ENCODE peak calls at places on chromosome 4, in four cellular contexts. M is A549, X is K562, T is HepG2. Q is an unnamed sample.

GRCh38 chr4:11429646-11430045 is 952 bp upstream of the HS3ST1 start:
- DNase-seq in T (no peak), M (no peak), X (no peak), Q (no peak)

GRCh38 chr4:128225148-128225547 is 62.5 kb downstream of the PGRMC2 start:
- DNase-seq in M (no peak), X (no peak), T (no peak), Q (no peak)

GRCh38 chr4:142696334-142697122 is 149.6 kb downstream of the INPP4B start:
- DNase-seq in M (no peak), T (no peak), X (no peak), Q (no peak)

GRCh38 chr4:184287697-184288255 is 70.1 kb upstream of the ENPP6 start:
- DNase-seq in X (no peak), T (peak), M (no peak), Q (no peak)

GRCh38 chr4:153220709-153221367 is 16.6 kb downstream of the TRIM2 start:
- DNase-seq in X (no peak), M (no peak), T (no peak), Q (no peak)

GRCh38 chr4:186605261-186605865 is 50.0 kb upstream of the MTNR1A start:
- DNase-seq in T (no peak), M (no peak), X (no peak), Q (no peak)

GRCh38 chr4:38058186-38058585 is 98.0 kb downstream of the PTTG2 start:
- DNase-seq in X (no peak), T (no peak), M (no peak), Q (no peak)

GRCh38 chr4:10926025-10926424 is 241.5 kb upstream of the CLNK start:
- DNase-seq in T (no peak), X (no peak), M (no peak), Q (no peak)

GRCh38 chr4:182828678-182829025 is 88.5 kb downstream of the DCTD start:
- DNase-seq in X (no peak), T (no peak), M (no peak), Q (no peak)

GRCh38 chr4:127410201-127410600 is 222.6 kb upstream of the INTU start:
- DNase-seq in M (no peak), T (no peak), X (no peak), Q (no peak)

GRCh38 chr4:60002603-60003325 is 1197.4 kb upstream of the ADGRL3 start:
- DNase-seq in M (no peak), X (no peak), T (no peak), Q (no peak)

GRCh38 chr4:119010909-119011606 is 122.4 kb downstream of the SYNPO2 start:
- DNase-seq in T (no peak), X (no peak), M (no peak), Q (no peak)

GRCh38 chr4:71266090-71266794 is 72.6 kb upstream of the SLC4A4 start:
- DNase-seq in T (no peak), X (no peak), M (no peak), Q (peak)

GRCh38 chr4:185787926-185788679 is 23.9 kb downstream of the SORBS2 start:
- DNase-seq in M (no peak), X (no peak), T (no peak), Q (no peak)

GRCh38 chr4:74932832-74933561 is at the start of gene PARM1:
- DNase-seq in T (peak), M (peak), X (peak), Q (no peak)

GRCh38 chr4:137226900-137227299 is 305.4 kb downstream of the PCDH18 start:
- DNase-seq in T (no peak), M (peak), X (no peak), Q (no peak)

GRCh38 chr4:8291036-8291682 is 21.6 kb downstream of the HTRA3 start:
- DNase-seq in X (no peak), T (no peak), M (no peak), Q (no peak)

GRCh38 chr4:156950090-156950489 is 21.5 kb downstream of the PDGFC start:
- DNase-seq in X (no peak), T (no peak), M (no peak), Q (no peak)

GRCh38 chr4:83561381-83561780 is 25.5 kb downstream of the GPAT3 start:
- DNase-seq in M (peak), T (peak), X (no peak), Q (no peak)

GRCh38 chr4:67327245-67327860 is 217.9 kb downstream of the CENPC start:
- DNase-seq in X (peak), M (peak), T (peak), Q (peak)

GRCh38 chr4:120856294-120856693 is 66.2 kb downstream of the PRDM5 start:
- DNase-seq in M (no peak), X (no peak), T (no peak), Q (no peak)

DNA sequence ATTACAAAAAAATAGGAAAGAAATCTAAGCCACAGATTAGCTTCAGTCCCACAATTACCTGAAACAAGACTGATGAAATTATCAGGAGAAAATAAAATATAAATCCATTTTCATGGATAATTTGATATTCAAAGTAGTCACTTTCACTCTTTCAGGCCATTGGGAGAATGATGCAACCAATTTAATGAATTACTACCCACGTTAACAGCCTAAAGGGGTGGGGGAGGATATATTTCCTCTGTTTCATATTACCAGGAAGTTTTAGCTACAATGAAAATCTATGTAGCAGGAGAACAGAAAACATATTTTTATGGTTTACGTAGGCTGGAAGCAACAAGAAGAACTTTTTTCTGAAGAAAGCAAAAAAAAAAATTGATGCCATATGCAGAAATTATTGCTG is 101.0 kb downstream of the CXXC4 start:
- DNase-seq in T (no peak), M (no peak), X (no peak), Q (no peak)
- TF ChIP-seq SMC3 in T (no peak), M (no peak), X (no peak), Q (no peak)

GRCh38 chr4:159232465-159233106 is 129.7 kb downstream of the RAPGEF2 start:
- DNase-seq in T (no peak), M (no peak), X (no peak), Q (peak)

GRCh38 chr4:159229164-159229563 is 126.3 kb downstream of the RAPGEF2 start:
- DNase-seq in T (peak), X (no peak), M (peak), Q (no peak)

GRCh38 chr4:159224412-159224811 is 121.5 kb downstream of the RAPGEF2 start:
- DNase-seq in X (no peak), T (peak), M (no peak), Q (no peak)

GRCh38 chr4:159227378-159227777 is 124.5 kb downstream of the RAPGEF2 start:
- DNase-seq in X (no peak), M (no peak), T (no peak), Q (no peak)

DNA sequence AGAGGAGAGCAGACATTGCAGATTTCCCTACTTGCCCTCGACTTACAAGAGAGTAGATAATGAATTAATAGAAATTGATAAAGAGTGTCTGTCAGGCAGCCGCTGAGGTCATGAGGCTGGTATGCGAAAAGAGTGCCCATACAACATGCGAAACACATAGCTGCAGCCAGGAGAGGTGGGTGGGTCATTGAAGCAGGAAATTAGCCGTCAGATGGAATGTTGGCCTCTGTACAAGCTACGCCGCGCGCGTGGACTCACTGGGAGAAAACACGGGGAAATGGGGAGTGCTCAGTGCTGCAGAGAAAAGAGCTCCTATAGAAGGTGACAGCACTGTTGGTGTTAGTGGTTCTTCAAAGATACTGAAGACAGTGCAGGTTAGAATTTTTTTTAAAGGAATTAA is 125.1 kb downstream of the RAPGEF2 start:
- DNase-seq in X (no peak), T (peak), M (peak), Q (no peak)
- TF ChIP-seq EP300 in X (no peak), T (no peak), M (no peak), Q (no peak)

DNA sequence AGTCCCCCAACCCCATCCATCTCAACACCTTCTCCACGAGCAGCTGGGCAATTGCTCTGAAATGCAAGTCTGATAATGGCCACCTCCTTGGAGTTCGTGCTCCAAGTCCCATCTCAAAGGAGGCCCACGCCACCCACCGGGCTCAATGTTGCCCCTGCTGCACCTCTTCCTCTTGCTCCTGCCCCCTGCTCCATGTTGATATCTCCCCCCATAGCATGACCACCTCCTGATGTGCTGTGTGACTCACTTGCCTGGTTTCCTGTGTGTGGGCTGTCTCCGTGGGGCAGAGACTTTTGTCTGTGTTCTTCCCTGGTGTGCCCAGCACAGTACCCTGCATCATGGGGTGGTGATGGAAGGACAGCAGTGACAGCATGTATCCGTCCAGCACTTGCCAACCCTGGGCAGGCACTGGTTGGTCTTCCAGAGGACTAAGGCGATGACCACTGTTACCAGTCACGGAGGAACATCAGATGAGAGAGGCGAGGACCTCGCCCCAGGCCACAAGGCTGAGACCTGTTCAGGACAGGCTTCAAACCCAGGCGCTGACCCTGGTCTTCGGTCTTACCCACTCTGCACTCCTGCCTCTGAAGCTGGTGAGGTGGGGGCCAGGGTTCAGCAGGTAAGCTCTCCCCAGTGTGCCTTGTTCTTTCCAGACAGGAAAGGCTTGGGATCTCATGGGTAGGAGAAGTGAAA is 104.6 kb upstream of the LRPAP1 start:
- DNase-seq in T (no peak), X (no peak), M (no peak), Q (no peak)
- TF ChIP-seq BHLHE40 in T (no peak), X (no peak), M (no peak), Q (no peak)

GRCh38 chr4:76458829-76459228 is 23.8 kb downstream of the SHROOM3 start:
- DNase-seq in T (no peak), X (no peak), M (no peak), Q (no peak)

GRCh38 chr4:76453232-76453631 is 18.2 kb downstream of the SHROOM3 start:
- DNase-seq in X (no peak), T (no peak), M (no peak), Q (no peak)

GRCh38 chr4:76457885-76458284 is 22.9 kb downstream of the SHROOM3 start:
- DNase-seq in T (no peak), M (no peak), X (no peak), Q (no peak)

GRCh38 chr4:76459291-76459723 is 24.3 kb downstream of the SHROOM3 start:
- DNase-seq in T (no peak), X (peak), M (peak), Q (no peak)

GRCh38 chr4:76458297-76458696 is 23.3 kb downstream of the SHROOM3 start:
- DNase-seq in X (no peak), M (no peak), T (no peak), Q (no peak)
- TF ChIP-seq SMC3 in X (no peak), M (no peak), T (no peak), Q (no peak)

GRCh38 chr4:108247511-108248088 is 78.9 kb upstream of the LEF1 start:
- DNase-seq in X (peak), T (no peak), M (no peak), Q (no peak)
- TF ChIP-seq EP300 in X (no peak), T (no peak), M (no peak), Q (no peak)

GRCh38 chr4:3201718-3202702 is 46.9 kb upstream of the MSANTD1 start:
- DNase-seq in X (peak), T (peak), M (no peak), Q (peak)
- TF ChIP-seq BHLHE40 in X (no peak), T (no peak), M (no peak), Q (peak)

GRCh38 chr4:48645225-48645794 is 134.8 kb downstream of the FRYL start:
- DNase-seq in T (no peak), M (no peak), X (no peak), Q (no peak)
- TF ChIP-seq SMC3 in T (no peak), M (no peak), X (no peak), Q (no peak)

GRCh38 chr4:40576651-40577480 is 52.8 kb downstream of the RBM47 start:
- DNase-seq in M (peak), X (peak), T (peak), Q (peak)
- TF ChIP-seq EP300 in M (peak), X (no peak), T (no peak), Q (peak)